ENCODE peak calls at places on chromosomes 16 and 17, in ten cellular contexts. J is uterus; D is heart left ventricle; C is breast epithelium; H is A673; N is CD8-positive, alpha-beta T cell; U is pancreas; R is tibial nerve; X is cardiac muscle cell; G is ovary. K is an unnamed sample. For H3K4me1, the result is how much of the 10 kb centered on the place peaks cover.

GRCh38 chr16:7381671-7382070 is 49.0 kb downstream of the RBFOX1 start:
- DNase-seq in G (no peak), R (no peak), J (no peak), D (no peak), N (no peak), H (no peak), U (no peak), X (no peak), C (no peak), K (no peak)

GRCh38 chr17:32988481-32989101 is 3.1 kb upstream of the SPACA3 start:
- DNase-seq in R (no peak), U (no peak), C (no peak), N (no peak), X (no peak), G (no peak), H (no peak), J (no peak), D (no peak), K (no peak)

GRCh38 chr17:13160790-13161189 is 143.0 kb upstream of the ELAC2 start:
- DNase-seq in R (no peak), C (no peak), H (no peak), N (no peak), U (no peak), J (no peak), X (no peak), G (no peak), D (no peak), K (no peak)

GRCh38 chr17:10772425-10773380 is 31.2 kb downstream of the TMEM238L start:
- DNase-seq in D (no peak), J (no peak), H (peak), C (peak), G (no peak), U (no peak), X (peak), N (no peak), R (no peak), K (no peak)

GRCh38 chr17:67420994-67421393 is 43.9 kb downstream of the PITPNC1 start:
- DNase-seq in N (no peak), G (no peak), U (no peak), J (no peak), C (no peak), H (no peak), R (no peak), X (no peak), D (no peak), K (no peak)

GRCh38 chr17:6420173-6420641 is 14.7 kb downstream of the AIPL1 start:
- DNase-seq in U (no peak), H (peak), R (no peak), G (no peak), D (no peak), J (no peak), N (peak), C (no peak), X (peak), K (no peak)

GRCh38 chr16:81480856-81481821 is 36.5 kb downstream of the CMIP start:
- DNase-seq in J (no peak), N (no peak), R (peak), U (no peak), C (no peak), D (peak), H (no peak), G (no peak), X (peak), K (peak)

GRCh38 chr17:40317345-40317873 is 8.4 kb downstream of the RARA start:
- DNase-seq in D (peak), C (no peak), U (peak), J (peak), H (peak), N (peak), R (no peak), G (peak), X (peak), K (peak)

GRCh38 chr17:28404812-28405570 is 1.0 kb downstream of the SLC46A1 start:
- DNase-seq in N (no peak), J (no peak), R (no peak), H (no peak), G (peak), X (no peak), U (peak), D (no peak), C (no peak), K (no peak)

GRCh38 chr17:36544049-36544319 is 735 bp upstream of the GGNBP2 start:
- DNase-seq in H (peak), X (peak), N (no peak), R (no peak), G (no peak), D (no peak), C (no peak), U (no peak), J (peak), K (no peak)

DNA sequence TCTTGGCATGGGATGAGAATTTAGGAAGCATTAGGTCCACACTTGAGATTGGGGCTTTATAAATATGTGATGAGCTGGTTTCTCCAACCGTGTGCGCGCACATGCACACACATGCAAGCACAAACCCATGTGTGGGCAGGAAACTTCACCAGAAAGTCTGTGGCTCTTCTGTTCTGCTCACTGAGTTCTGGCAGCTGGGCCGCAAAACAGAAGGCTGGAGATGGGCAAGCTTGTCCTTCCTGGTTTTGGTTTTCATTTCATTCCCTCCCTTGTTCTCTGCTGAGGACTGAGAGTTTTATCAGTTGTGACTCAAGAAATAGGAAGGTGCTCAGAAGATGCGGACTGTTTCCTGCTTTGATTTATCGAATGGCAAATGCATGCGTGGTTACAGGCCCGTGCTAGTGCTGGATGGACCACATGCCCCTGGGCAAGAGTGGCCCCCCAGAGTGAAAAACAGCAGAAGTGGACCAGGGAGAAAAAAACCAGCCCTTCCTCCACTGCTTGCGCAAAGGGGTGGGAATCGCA is 14.1 kb downstream of the MAP3K14 start:
- DNase-seq in G (no peak), D (peak), U (no peak), R (peak), J (peak), X (peak), H (no peak), N (peak), C (no peak), K (no peak)
- H3K27ac ChIP-seq in G (no peak), D (peak), U (peak), R (peak), J (peak), X (no peak), H (no peak), N (no peak), C (peak), K (no peak)

DNA sequence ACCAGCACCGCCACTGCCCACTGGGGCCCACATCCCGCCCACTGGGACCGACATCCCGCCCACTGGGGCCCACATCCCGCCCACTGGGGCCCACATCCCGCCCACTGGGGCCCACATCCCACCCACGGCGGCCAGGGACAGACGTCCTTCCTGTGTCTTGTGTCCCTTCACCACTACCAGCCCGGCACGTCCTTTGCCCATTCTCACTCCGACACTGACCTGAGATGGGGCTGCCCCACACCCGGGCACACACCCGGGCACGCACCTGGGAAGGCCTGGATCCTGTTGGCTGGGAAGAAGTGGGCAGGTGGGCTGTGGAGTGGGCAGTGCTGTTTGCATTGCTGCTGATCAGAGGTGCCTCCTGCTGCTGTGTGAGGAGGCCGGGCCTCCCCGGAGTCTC is 28.4 kb upstream of the GNG13 start:
- DNase-seq in G (no peak), R (no peak), J (no peak), C (no peak), H (no peak), X (no peak), N (no peak), D (no peak), U (no peak), K (no peak)
- H3K4me1 ChIP-seq in G (under half), R (under half), J (under half), C (under half), H (under half), X (under half), N (under half), D (under half), U (under half), K (under half)

DNA sequence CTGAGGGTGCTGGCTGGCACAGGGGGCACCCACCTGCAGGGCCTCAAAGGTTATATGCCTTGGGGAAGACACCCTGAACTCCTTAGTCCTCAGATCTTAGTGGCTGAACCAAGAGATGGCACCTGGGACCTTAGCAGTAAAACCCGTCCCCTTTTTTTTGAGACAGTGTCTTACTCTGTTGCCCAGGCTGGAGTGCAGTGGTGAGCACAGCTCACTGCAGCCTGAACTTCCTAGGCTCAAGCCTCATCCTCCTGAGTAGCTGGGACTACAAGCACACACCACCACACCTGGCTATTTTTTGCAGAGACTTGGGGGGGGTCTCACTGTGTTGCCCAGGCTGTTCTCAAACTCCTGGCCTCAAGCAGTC is 237.2 kb downstream of the MRTFB start:
- DNase-seq in J (no peak), R (no peak), U (no peak), H (no peak), X (no peak), N (no peak), D (no peak), C (no peak), G (no peak), K (no peak)
- TF ChIP-seq CTCF in J (no peak), R (no peak), U (no peak), H (no peak), X (no peak), N (no peak), D (no peak), C (no peak), G (no peak), K (no peak)

DNA sequence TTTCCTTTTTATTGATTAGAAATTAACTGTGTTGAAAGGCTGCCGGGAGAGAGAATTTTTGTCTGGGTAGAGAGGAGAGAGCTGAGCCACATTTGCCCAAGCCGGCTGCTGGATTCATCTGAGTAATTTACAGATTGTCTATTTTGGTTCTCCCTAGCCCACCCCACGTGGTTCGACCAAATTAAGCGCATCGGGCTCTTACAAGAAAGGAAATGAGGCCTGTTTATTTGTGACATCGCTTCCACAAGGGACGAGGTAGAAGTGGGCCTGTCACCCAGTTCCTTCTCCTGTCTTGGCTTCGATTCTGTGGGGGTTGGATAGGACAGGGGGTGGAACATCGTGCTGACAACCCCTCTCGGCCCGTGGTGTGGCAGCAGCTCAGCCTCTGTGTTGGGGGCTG is 42.9 kb downstream of the SYT17 start:
- DNase-seq in R (no peak), G (no peak), N (no peak), H (no peak), X (no peak), U (no peak), J (no peak), D (no peak), C (no peak), K (no peak)
- H3K27ac ChIP-seq in R (peak), G (no peak), N (no peak), H (no peak), X (no peak), U (no peak), J (no peak), D (no peak), C (no peak), K (no peak)

GRCh38 chr16:10662212-10662611 is 32.5 kb downstream of the TEKT5 start:
- DNase-seq in H (no peak), X (no peak), J (no peak), R (no peak), N (no peak), U (no peak), G (no peak), C (no peak), D (no peak), K (no peak)

GRCh38 chr16:10661236-10661635 is 33.5 kb downstream of the TEKT5 start:
- DNase-seq in U (no peak), J (no peak), C (no peak), R (no peak), H (no peak), G (no peak), X (no peak), N (no peak), D (no peak), K (no peak)

GRCh38 chr16:10663146-10663545 is 31.6 kb downstream of the TEKT5 start:
- DNase-seq in H (no peak), C (no peak), N (no peak), J (no peak), D (no peak), X (no peak), U (no peak), G (no peak), R (no peak), K (no peak)

GRCh38 chr16:10663744-10664143 is 31.0 kb downstream of the TEKT5 start:
- DNase-seq in U (no peak), G (no peak), R (no peak), J (no peak), D (no peak), C (no peak), N (no peak), X (no peak), H (no peak), K (no peak)

GRCh38 chr16:10661737-10662136 is 33.0 kb downstream of the TEKT5 start:
- DNase-seq in N (no peak), D (no peak), J (no peak), G (no peak), X (no peak), C (no peak), R (no peak), U (no peak), H (no peak), K (no peak)
- H3K4me1 ChIP-seq in N (under half), D (under half), J (under half), G (under half), X (under half), C (under half), R (under half), U (under half), H (under half), K (under half)

DNA sequence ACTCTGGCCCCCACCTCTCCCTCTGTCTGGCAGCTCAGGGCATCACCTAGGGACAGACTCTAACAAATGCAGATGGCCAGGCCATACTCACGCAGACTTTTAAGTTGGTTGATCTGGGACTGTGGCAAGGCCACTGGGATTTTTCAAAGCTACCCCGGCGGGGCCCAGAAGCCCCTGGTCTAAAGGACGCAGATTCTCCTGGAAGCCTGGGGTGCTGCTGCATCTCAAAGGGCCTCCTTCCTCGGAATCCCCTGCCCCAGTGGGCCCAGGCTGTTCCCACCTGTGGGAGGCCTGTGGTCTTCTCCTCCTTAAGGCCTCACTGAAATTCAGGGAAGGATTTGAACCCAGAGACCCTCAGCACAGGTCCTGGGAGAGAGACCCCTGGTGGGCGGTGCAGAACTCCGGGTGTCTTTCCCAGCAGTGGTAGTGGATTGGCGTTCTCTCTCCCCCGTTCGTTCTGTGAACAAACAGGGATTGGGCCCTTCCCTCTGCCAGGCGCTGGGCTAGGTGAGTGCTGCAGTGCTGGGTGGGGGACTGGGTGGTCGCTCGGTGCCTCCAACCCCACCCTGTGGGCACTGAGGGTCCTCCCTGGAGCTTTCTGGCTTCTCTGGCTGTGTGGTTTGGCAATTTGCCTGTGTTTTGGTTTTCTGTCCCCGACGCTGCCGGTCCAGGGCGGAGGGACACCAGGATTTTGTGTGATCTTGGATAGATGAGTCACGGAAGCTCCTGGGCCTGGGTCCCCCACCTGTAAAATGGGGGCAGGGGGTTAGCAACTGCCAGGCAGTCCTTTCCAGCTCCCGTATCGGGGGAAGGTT is 160.6 kb upstream of the GSE1 start:
- DNase-seq in D (no peak), C (no peak), H (no peak), G (no peak), N (no peak), R (no peak), J (no peak), U (no peak), X (no peak), K (no peak)
- TF ChIP-seq CTCF in D (no peak), C (no peak), H (no peak), G (no peak), N (no peak), R (no peak), J (no peak), U (no peak), X (no peak), K (no peak)

GRCh38 chr16:64440421-64440831 is 681.4 kb downstream of the CDH11 start:
- DNase-seq in N (no peak), X (peak), U (no peak), G (no peak), C (no peak), J (no peak), R (peak), D (no peak), H (no peak), K (no peak)
- H3K27ac ChIP-seq in N (no peak), X (no peak), U (no peak), G (no peak), C (no peak), J (no peak), R (peak), D (no peak), H (no peak), K (no peak)

K was measured in kidney.